ENCODE peak calls at places on chromosomes 1 and 21, in six cellular contexts. Z, W, H, D, V and C are unnamed samples.

GRCh38 chr1:245685111-245685810 is 530.5 kb downstream of the KIF26B start:
- DNase-seq in Z (no peak), W (peak; percentile 76), H (no peak), D (no peak), V (peak; percentile 24), C (peak; percentile 56)

GRCh38 chr1:236269439-236269838 is 12.3 kb downstream of the ERO1B start:
- DNase-seq in Z (no peak), W (no peak), H (no peak), D (no peak), V (no peak), C (no peak)

GRCh38 chr1:18818036-18818435 is 41.4 kb downstream of the TAS1R2 start:
- DNase-seq in Z (no peak), W (no peak), H (no peak), D (no peak), V (no peak), C (no peak)

GRCh38 chr1:219244864-219245263 is 71.2 kb downstream of the LYPLAL1 start:
- DNase-seq in Z (no peak), W (no peak), H (no peak), D (no peak), V (no peak), C (no peak)

GRCh38 chr1:51583532-51583931 is 33.4 kb upstream of the OSBPL9 start:
- DNase-seq in Z (no peak), W (no peak), H (no peak), D (peak; percentile 67), V (peak; percentile 27), C (peak; percentile 75)

GRCh38 chr1:37946703-37947360 is at the start of gene INPP5B:
- DNase-seq in Z (peak; percentile 60), W (peak; percentile 96), H (peak; percentile 80), D (peak; percentile 57), V (peak; percentile 89), C (peak; percentile 95)

GRCh38 chr1:16924216-16924918 is 2.6 kb downstream of the CROCC start:
- DNase-seq in Z (no peak), W (no peak), H (no peak), D (no peak), V (no peak), C (peak; percentile 63)

GRCh38 chr1:60621524-60621923 is 460.8 kb upstream of the NFIA start:
- DNase-seq in Z (no peak), W (no peak), H (no peak), D (no peak), V (peak; percentile 28), C (no peak)

GRCh38 chr1:228273720-228274451 is 66.0 kb downstream of the OBSCN start:
- DNase-seq in Z (no peak), W (peak; percentile 76), H (no peak), D (no peak), V (no peak), C (peak; percentile 54)

GRCh38 chr21:32413697-32414578 is 1.4 kb downstream of the EVA1C start:
- DNase-seq in Z (no peak), W (no peak), H (no peak), D (no peak), V (no peak), C (peak; percentile 81)

GRCh38 chr1:59072017-59072947 is 224.6 kb upstream of the FGGY start:
- DNase-seq in Z (no peak), W (no peak), H (no peak), D (no peak), V (no peak), C (no peak)

GRCh38 chr1:238677567-238677966 is 708.8 kb upstream of the CHRM3 start:
- DNase-seq in Z (no peak), W (no peak), H (no peak), D (no peak), V (no peak), C (no peak)

GRCh38 chr1:181423301-181423918 is 59.9 kb upstream of the CACNA1E start:
- DNase-seq in Z (no peak), W (no peak), H (peak; percentile 36), D (no peak), V (peak; percentile 38), C (no peak)
- TF ChIP-seq CTCF in Z (peak; percentile 37), W (no peak), H (peak; percentile 58), D (no peak), V (no peak), C (no peak)

GRCh38 chr1:160579216-160579701 is at the start of gene CD84:
- DNase-seq in Z (no peak), W (no peak), H (no peak), D (no peak), V (no peak), C (no peak)
- TF ChIP-seq POLR2AphosphoS5 in Z (peak; percentile 48), W (no peak), H (no peak), D (no peak), V (no peak), C (no peak)

GRCh38 chr1:225652726-225653462 is at the start of gene ENAH:
- DNase-seq in Z (no peak), W (peak; percentile 88), H (no peak), D (peak; percentile 80), V (peak; percentile 84), C (peak; percentile 93)
- TF ChIP-seq POLR2A in Z (no peak), W (no peak), H (peak; percentile 76), D (no peak), V (no peak), C (no peak)

GRCh38 chr1:160168609-160169369 is 17.4 kb downstream of the ATP1A4 start:
- DNase-seq in Z (no peak), W (no peak), H (no peak), D (no peak), V (no peak), C (no peak)
- TF ChIP-seq CTCF in Z (no peak), W (no peak), H (no peak), D (no peak), V (no peak), C (no peak)

DNA sequence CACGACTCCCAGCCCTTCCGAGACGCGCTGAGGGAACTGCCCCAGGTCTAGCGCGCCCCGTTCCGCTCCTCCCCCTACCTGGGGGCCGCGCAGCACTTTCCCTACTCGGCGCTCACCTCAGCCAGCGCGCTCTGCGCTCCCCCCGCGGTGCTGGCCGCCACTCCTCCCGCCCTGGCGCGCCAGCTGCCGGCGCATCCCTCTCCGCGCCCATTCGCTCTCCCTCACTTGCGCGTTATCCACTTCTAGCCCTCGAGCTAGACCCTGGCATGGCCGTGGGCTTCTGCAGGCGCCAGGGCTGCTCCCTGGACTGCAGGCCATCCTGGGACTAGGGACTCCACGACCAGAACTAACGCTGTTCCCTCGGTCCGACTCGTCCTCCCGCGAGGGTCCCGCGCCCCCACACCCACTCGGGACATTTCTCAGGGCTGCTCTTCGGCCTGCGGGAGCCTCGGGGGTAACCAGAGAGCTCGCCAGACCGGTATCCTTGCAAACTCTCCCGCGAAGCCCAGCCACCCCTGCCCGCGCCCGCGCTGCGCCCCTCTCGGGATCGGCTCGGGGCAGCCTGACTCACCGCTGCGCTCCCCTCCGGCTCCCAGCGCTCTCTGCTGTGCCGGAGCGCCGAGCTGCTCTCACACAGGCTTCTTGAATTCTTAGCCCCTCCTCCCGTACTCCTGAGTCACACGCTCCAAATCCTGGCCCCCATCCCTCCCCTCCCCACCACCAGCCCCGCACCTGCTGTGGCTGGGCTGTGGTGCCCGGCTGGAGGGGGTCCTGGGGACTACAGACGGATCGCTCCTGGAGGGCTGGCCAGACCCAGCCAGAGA is at the start of gene NGF:
- DNase-seq in Z (no peak), W (no peak), H (no peak), D (no peak), V (no peak), C (peak; percentile 77)
- TF ChIP-seq POLR2AphosphoS5 in Z (no peak), W (peak; percentile 65), H (no peak), D (no peak), V (peak; percentile 39), C (peak; percentile 67)

GRCh38 chr1:48643193-48643592 is 133.5 kb downstream of the BEND5 start:
- DNase-seq in Z (no peak), W (no peak), H (no peak), D (no peak), V (no peak), C (no peak)
- TF ChIP-seq POLR2A in Z (no peak), W (no peak), H (no peak), D (no peak), V (no peak), C (no peak)

GRCh38 chr1:24779689-24780464 is 34.6 kb downstream of the CLIC4 start:
- DNase-seq in Z (no peak), W (no peak), H (no peak), D (no peak), V (no peak), C (no peak)
- TF ChIP-seq CTCF in Z (no peak), W (no peak), H (no peak), D (no peak), V (no peak), C (no peak)